ENCODE peak calls at places on chromosome 10, in four cellular contexts. V, H, M and Y are unnamed samples.

GRCh38 chr10:71132321-71132810 is 80.0 kb upstream of the UNC5B start:
- DNase-seq in V (no peak), H (no peak), M (no peak), Y (no peak)

GRCh38 chr10:104326991-104327610 is 11.2 kb downstream of the ITPRIP start:
- DNase-seq in V (no peak), H (no peak), M (no peak), Y (no peak)

GRCh38 chr10:112361951-112362770 is 11.8 kb upstream of the ACSL5 start:
- DNase-seq in V (no peak), H (no peak), M (peak; percentile 26), Y (no peak)

GRCh38 chr10:99431190-99431549 is 746 bp upstream of the GOT1 start:
- DNase-seq in V (peak; percentile 84), H (peak; percentile 30), M (peak; percentile 32), Y (no peak)

GRCh38 chr10:116287906-116288501 is 15.0 kb upstream of the GFRA1 start:
- DNase-seq in V (no peak), H (peak; percentile 14), M (peak; percentile 40), Y (no peak)

GRCh38 chr10:27661511-27662286 is 83.9 kb downstream of the MKX start:
- DNase-seq in V (no peak), H (no peak), M (peak; percentile 60), Y (no peak)

GRCh38 chr10:119769886-119770285 is 44.0 kb downstream of the INPP5F start:
- DNase-seq in V (no peak), H (no peak), M (peak; percentile 71), Y (no peak)

GRCh38 chr10:31687545-31688482 is 240.8 kb downstream of the ARHGAP12 start:
- DNase-seq in V (no peak), H (no peak), M (no peak), Y (no peak)

GRCh38 chr10:130899856-130900255 is 411.7 kb downstream of the TCERG1L start:
- DNase-seq in V (no peak), H (no peak), M (no peak), Y (no peak)

GRCh38 chr10:119686465-119687191 is 35.4 kb downstream of the BAG3 start:
- DNase-seq in V (peak; percentile 89), H (peak; percentile 81), M (peak; percentile 92), Y (no peak)

GRCh38 chr10:126064512-126064911 is 168.1 kb downstream of the FANK1 start:
- DNase-seq in V (no peak), H (no peak), M (no peak), Y (no peak)

DNA sequence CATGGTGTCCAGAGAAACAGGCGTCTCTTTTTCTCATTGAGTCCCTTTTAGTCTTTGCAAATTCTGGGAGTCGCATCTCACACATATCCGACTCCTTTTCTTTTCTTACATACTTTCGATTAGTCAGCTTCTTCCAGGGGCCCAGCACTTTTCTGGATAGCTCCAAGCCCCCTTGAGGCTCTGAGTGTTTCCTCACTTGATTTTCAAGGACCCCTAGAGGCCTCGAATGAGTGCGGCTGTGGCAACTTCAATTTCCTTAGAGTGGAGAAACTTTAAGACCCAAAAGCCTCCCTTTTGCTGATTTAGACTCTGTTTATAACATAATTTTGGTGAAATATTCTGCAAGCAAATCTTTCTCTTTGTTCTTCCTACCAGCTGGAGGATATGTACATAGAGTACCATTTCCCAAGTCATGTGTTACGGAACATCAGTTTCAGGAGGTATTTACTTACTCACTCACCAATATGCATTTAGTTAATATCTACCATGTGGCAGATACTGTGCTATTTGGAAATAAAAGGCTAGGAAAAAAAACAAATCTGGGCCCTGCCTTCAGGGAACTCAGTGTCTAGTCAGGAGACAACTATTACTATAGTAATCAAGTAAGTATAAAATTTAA is 555.2 kb downstream of the REEP3 start:
- DNase-seq in V (no peak), H (no peak), M (no peak), Y (no peak)
- TF ChIP-seq CTCF in V (no peak), H (no peak), M (no peak), Y (no peak)

DNA sequence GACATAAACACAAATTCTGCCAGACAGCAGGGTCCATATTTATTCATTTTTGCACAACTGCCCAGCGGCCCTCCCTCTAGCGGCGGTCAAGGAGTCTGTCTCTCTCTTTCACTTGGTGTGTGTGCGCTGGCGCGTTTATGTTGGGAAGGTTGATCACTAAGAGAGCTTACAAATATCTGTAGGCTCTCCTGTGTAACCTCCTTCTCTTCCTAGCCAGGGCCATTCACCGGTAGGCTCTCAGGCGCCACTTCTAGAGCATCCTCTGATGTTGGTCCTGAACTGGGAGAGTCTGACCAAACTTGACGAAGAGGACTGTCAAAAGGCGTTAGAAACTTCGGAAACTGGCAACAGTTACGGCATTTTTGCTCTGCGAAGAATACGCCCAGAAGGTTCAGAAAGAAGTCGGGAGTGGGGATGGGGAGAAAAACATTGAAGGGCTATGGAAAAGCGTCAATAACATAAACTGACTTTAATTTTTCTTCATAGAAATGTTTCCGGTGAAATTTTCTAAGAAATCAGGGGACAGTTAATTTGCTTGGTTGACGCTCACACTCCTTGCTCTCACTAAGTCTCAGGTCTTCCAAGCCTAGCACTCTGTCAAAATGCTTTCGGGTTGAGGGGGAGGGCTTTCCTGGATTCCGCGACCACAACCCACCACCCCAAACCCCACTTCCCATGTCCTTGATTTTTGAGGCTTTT is 731.1 kb downstream of the ZWINT start:
- DNase-seq in V (no peak), H (peak; percentile 15), M (peak; percentile 78), Y (peak; percentile 32)
- H3K4me3 ChIP-seq in V (peak overlapping the region; percentile 48), H (peak overlapping the region; percentile 49), M (peak overlapping the region; percentile 80), Y (peak overlapping the region; percentile 63)

DNA sequence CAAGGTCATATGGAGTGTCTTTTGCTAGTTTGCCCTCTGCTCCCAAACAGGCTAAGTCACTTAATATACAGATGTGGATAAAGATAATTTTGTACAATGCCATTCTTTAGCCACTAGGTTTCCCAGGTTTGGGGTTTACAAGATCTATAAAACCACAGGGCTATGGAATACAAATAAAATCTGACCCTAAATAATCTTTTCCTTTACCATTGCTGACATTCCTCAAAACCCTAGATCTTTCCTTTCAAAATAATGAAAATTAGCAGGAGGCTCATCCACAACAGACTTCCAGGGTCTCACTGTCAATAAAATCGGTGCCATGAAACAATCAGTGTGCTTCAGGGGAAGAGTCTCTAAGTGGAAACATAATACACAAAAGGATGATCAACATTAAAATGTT is 148.4 kb downstream of the CPEB3 start:
- DNase-seq in V (no peak), H (no peak), M (peak; percentile 63), Y (no peak)
- TF ChIP-seq CTCF in V (no peak), H (no peak), M (peak; percentile 43), Y (no peak)

GRCh38 chr10:48623607-48624132 is 18.8 kb upstream of the ARHGAP22 start:
- DNase-seq in V (no peak), H (no peak), M (no peak), Y (peak; percentile 86)

GRCh38 chr10:48625013-48625412 is 20.1 kb upstream of the ARHGAP22 start:
- DNase-seq in V (no peak), H (no peak), M (no peak), Y (peak; percentile 59)

GRCh38 chr10:48623009-48623408 is 18.1 kb upstream of the ARHGAP22 start:
- DNase-seq in V (no peak), H (no peak), M (no peak), Y (no peak)

GRCh38 chr10:48627984-48628609 is 23.2 kb upstream of the ARHGAP22 start:
- DNase-seq in V (no peak), H (no peak), M (no peak), Y (no peak)

GRCh38 chr10:48626986-48627731 is 22.3 kb upstream of the ARHGAP22 start:
- DNase-seq in V (no peak), H (no peak), M (no peak), Y (no peak)
- H3K4me3 ChIP-seq in V (no peak overlapping the region), H (no peak overlapping the region), M (no peak overlapping the region), Y (no peak overlapping the region)